ENCODE peak calls at places on chromosome 19, in five cellular contexts. S is HCT116, N is GM12878, J is HepG2, P is K562. T is an unnamed sample.

GRCh38 chr19:29042450-29042849 is 170.5 kb downstream of the UQCRFS1 start:
- DNase-seq in P (no peak), N (no peak), J (no peak), S (no peak), T (no peak)

GRCh38 chr19:29810504-29810871 is 1.3 kb upstream of the CCNE1 start:
- DNase-seq in S (no peak), N (no peak), J (no peak), P (peak), T (no peak)

GRCh38 chr19:47094557-47095517 is 18.7 kb downstream of the ZC3H4 start:
- DNase-seq in P (no peak), S (no peak), N (no peak), J (peak), T (no peak)

GRCh38 chr19:4035582-4035981 is 28.0 kb downstream of the PIAS4 start:
- DNase-seq in S (no peak), N (no peak), J (no peak), P (no peak), T (no peak)

GRCh38 chr19:38837656-38838121 is 6.1 kb upstream of the ECH1 start:
- DNase-seq in J (peak), S (no peak), N (no peak), P (no peak), T (no peak)

GRCh38 chr19:44725251-44725650 is 23.3 kb upstream of the BCL3 start:
- DNase-seq in N (no peak), P (no peak), J (peak), S (no peak), T (no peak)

GRCh38 chr19:5268801-5269200 is 71.8 kb downstream of the PTPRS start:
- DNase-seq in P (no peak), S (no peak), N (no peak), J (no peak), T (no peak)

GRCh38 chr19:15292847-15293582 is 39.3 kb downstream of the BRD4 start:
- DNase-seq in J (no peak), P (no peak), S (no peak), N (no peak), T (no peak)

GRCh38 chr19:28633223-28634030 is 579.5 kb downstream of the UQCRFS1 start:
- DNase-seq in P (peak), J (no peak), S (no peak), N (no peak), T (peak)

GRCh38 chr19:46065486-46065885 is 24.7 kb upstream of the IGFL4 start:
- DNase-seq in S (no peak), P (no peak), J (no peak), N (no peak), T (no peak)

DNA sequence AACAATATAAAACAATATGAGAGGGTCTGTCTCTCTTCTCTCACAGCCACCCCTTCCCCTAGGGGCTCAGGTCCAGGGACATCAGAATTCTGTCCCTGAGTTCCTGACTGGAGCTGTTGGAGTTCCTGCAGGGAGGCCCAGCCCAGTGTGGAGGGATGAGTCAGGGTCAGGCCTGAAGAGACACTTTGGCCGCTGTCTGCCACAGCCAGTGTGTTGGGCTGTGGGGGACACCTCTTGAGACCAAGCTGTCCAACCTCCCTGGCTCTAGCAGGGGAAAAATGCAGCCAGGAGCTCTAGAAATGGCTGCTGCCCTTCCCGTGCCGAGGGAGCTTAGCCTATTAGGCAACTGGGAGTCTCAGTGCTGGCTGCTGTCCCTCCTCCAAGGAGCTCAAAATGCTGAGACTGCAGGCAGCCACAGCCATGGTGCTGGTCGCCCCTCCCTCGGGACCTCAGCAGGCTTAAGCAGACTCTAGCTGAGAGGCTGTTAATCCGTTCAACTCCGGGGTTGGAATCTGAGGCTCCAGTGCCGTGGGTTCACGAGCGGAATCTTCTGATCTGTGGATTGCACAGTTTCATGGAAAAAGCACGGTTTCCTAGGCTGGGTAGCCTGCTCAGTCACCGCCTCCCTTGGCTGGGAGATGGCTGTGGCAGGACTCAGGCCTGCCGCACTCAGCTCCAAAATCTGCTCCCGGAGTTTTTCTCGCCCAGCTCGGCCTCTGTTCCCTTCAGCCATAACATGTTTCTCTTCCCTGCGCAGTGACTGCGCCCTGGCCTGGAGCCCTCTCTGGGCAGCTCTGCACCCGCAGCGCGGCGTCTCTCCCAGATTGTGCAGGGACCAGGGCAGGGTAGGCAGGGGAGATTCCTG is 3.8 kb upstream of the ZNF626 start:
- DNase-seq in P (peak), S (no peak), J (peak), N (no peak), T (no peak)
- H3K27ac ChIP-seq in P (no peak), S (no peak), J (peak), N (no peak), T (no peak)

GRCh38 chr19:19385900-19386339 is 19.6 kb upstream of the GATAD2A start:
- DNase-seq in J (no peak), P (no peak), S (no peak), N (no peak), T (no peak)
- TF ChIP-seq ZBTB33 in J (no peak), P (no peak), S (no peak), N (no peak), T (no peak)

DNA sequence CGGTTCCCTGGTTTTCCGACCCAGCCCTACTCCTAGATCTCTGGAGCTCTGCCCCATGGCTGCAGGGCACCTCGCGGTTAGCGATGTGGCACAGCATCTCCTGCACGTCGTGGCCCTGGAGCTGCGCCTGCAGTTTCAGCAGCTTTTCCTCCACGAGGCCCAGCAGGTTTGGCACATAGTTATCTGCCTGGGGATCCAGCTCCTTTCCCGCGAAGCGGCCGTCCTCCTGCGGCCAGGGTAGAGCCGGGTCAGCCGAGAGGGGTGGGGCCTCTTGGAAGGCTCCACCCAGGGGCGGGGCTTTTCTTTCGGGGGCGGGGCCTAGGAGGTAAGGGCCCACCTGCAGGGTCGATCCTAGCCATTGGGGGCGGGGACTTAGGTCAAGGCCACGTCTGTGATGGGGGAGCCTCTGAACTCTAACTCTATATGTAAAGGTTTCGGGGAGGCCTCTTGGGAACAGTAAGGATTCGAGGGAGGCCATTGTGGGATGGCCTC is 2.5 kb upstream of the RGL3 start:
- DNase-seq in S (no peak), J (no peak), N (no peak), P (peak), T (peak)
- H3K27ac ChIP-seq in S (no peak), J (no peak), N (no peak), P (no peak), T (no peak)

GRCh38 chr19:42555317-42555716 is 27.0 kb upstream of the CEACAM1 start:
- DNase-seq in N (no peak), S (no peak), J (no peak), P (no peak), T (no peak)
- TF ChIP-seq ZBTB33 in N (no peak), S (no peak), J (no peak), P (no peak), T (no peak)

DNA sequence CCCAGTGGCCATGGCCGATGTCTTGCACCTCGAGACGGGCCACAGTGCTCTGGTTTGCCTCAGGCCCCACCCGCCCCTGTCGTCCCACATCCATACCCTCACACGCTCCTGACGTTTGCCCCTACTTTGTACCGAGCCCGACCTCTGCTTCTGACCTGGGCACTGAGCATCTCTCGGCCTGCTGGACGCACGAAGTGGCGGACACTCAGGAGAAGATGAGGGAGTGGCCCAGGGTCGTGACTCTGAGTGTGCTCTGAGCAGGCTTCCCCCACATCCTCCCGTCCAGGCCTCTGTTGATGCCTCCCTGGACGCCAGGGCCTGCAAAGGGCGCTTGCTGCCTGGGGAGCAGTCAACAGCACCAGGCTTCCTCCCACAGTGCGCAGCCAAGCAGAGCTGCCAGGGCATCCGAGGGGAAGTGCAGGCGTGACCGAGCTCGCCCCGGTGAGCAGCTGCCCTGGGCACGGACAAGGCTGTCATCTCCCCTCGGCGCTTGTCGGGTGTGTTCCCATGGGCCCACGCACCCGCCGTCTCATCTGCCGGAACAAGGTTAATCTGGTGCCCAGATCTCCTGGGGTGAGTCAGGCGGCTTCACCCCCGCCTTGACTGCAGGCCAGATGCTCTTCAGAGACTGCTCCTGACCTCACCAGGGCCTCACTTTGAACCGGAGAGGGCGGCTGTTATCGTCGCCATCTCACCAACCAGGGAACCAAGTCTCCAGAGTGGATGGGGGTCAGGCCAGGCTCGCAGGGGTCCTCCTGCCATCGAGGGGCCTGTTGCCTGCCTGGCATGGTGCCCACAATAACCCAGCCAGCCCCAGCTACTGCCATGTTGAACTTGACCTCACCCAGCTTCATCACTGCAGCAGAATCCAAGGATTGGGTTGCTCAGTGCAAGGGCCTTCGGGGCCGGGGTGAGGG is 27.2 kb downstream of the COMP start:
- DNase-seq in N (no peak), J (no peak), P (peak), S (no peak), T (peak)
- H3K27ac ChIP-seq in N (no peak), J (no peak), P (no peak), S (peak), T (peak)

GRCh38 chr19:6887326-6887725 is at the start of gene ADGRE1:
- DNase-seq in J (no peak), N (no peak), P (no peak), S (no peak), T (no peak)
- TF ChIP-seq ZBTB33 in J (no peak), N (no peak), P (no peak), S (no peak), T (no peak)

DNA sequence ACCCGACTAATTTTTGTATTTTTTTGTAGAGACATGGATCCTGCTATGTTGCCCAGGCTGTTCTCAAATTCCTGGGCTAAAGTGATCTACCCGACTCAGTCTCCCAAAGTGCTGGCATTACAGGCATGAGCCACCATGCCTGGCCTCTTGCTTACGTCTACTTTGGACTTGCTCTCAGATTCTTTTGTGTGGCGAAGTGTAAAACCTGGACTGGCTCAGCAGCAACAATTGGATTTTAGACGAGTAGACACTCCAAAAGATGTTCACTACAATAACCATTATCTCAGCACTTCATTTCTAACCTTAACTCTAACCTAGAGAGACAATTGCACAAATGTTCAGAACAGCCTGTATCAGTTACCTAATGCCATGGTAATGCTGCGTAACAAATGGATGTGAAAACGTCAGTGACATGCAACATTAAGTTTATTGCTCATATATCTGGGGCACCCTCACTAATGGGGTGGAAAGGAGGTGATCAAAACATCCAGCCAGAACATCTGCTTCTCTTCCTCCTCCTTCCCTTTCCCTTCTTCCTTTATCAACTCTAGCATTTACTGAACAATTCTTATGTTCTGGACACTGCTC is 124.9 kb upstream of the MRI1 start:
- DNase-seq in S (no peak), N (no peak), P (no peak), J (no peak), T (no peak)
- H3K27ac ChIP-seq in S (no peak), N (no peak), P (no peak), J (no peak), T (no peak)